ENCODE peak calls at places on chromosomes 13 and 19, in seven cellular contexts. X is CD4-positive, alpha-beta T cell; M is epithelial cell of esophagus; O is astrocyte of the spinal cord; A is AG04449; U is dorsolateral prefrontal cortex; Y is LNCaP clone FGC. R is an unnamed sample.

GRCh38 chr13:31008400-31009115 is 76.1 kb downstream of the TEX26 start:
- DNase-seq in X (no peak), M (peak), O (peak), A (no peak), U (no peak), Y (no peak), R (peak)

GRCh38 chr13:49877629-49878218 is 58.4 kb downstream of the SPRYD7 start:
- DNase-seq in X (no peak), M (no peak), O (peak), A (no peak), U (no peak), Y (no peak), R (no peak)

GRCh38 chr13:62003452-62003851 is 587.8 kb upstream of the PCDH20 start:
- DNase-seq in X (no peak), M (no peak), O (no peak), A (no peak), U (no peak), Y (no peak), R (no peak)

GRCh38 chr19:6470173-6470572 is 6.1 kb downstream of the CRB3 start:
- DNase-seq in X (no peak), M (no peak), O (no peak), A (no peak), U (no peak), Y (no peak), R (no peak)

GRCh38 chr13:111954681-111955411 is 112.1 kb upstream of the SOX1 start:
- DNase-seq in X (no peak), M (no peak), O (no peak), A (no peak), U (no peak), Y (no peak), R (no peak)

GRCh38 chr19:30959011-30959410 is 390.2 kb downstream of the TSHZ3 start:
- DNase-seq in X (no peak), M (no peak), O (no peak), A (no peak), U (no peak), Y (no peak), R (no peak)

GRCh38 chr19:47714339-47714738 is 1.1 kb downstream of the EHD2 start:
- DNase-seq in X (no peak), M (no peak), O (no peak), A (no peak), U (no peak), Y (no peak), R (no peak)

GRCh38 chr19:5103812-5104410 is 135.0 kb downstream of the KDM4B start:
- DNase-seq in X (no peak), M (no peak), O (no peak), A (no peak), U (no peak), Y (no peak), R (no peak)

GRCh38 chr19:54127688-54128440 is 9.7 kb upstream of the CNOT3 start:
- DNase-seq in X (no peak), M (no peak), O (no peak), A (no peak), U (no peak), Y (no peak), R (no peak)
- TF ChIP-seq CTCF in X (no peak), M (no peak), O (no peak), A (no peak), U (no peak), Y (no peak), R (no peak)

GRCh38 chr19:52191374-52191773 is 1.5 kb downstream of the PPP2R1A start:
- DNase-seq in X (no peak), M (no peak), O (no peak), A (no peak), U (no peak), Y (no peak), R (no peak)

GRCh38 chr19:52191951-52192350 is 2.1 kb downstream of the PPP2R1A start:
- DNase-seq in X (no peak), M (no peak), O (no peak), A (no peak), U (no peak), Y (no peak), R (no peak)

GRCh38 chr19:52188822-52189744 is 769 bp upstream of the PPP2R1A start:
- DNase-seq in X (no peak), M (peak), O (no peak), A (no peak), U (peak), Y (no peak), R (peak)

GRCh38 chr19:52190679-52191293 is 934 bp downstream of the PPP2R1A start:
- DNase-seq in X (no peak), M (peak), O (no peak), A (no peak), U (peak), Y (peak), R (peak)

GRCh38 chr19:52189745-52190678 is at the start of gene PPP2R1A:
- DNase-seq in X (peak), M (peak), O (peak), A (peak), U (peak), Y (peak), R (peak)
- TF ChIP-seq CTCF in X (no peak), M (no peak), O (no peak), A (no peak), U (no peak), Y (no peak), R (no peak)

DNA sequence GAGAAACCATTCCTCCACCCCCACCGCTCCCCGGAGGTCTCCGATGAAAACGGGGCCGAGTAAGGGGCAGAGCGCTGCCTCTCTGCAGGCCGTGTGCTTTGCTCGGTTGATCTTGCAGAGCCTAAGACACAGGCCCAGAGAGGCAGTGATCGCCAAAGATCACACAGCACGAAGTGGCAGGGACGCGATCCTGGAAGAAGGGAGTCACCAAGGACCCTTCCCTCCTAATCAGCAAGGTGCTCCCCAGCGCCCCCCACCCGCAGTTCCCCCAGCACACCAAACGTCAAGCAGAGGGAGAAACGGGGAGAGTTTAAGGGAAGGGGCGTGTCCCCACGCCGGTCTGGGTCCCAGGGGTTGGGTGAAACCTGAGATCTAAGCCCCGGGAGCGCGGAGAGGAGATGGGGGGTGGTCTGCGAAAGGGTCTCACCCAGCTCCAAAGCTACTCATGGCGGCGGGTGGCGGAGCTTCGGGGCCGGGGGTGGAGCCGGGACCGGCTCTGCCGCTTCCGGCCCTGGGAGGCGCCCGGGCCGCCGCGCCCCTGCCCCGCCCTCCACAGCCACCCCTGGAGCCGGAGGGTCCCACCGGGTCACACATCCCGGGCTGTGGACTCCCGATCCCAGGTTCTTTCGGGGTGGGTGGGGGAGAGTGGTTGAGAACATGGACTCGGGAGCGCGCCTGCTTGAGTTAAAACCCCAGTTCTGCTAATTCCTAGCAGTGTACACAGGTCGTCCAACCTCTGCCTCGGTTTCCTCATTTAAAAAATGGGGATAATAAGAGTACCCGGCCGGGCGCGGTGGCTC is at the start of gene EML2:
- DNase-seq in X (peak), M (peak), O (peak), A (no peak), U (no peak), Y (no peak), R (peak)
- TF ChIP-seq CTCF in X (peak), M (peak), O (peak), A (peak), U (no peak), Y (peak), R (peak)

GRCh38 chr19:46602392-46603194 is 1.5 kb downstream of the CALM3 start:
- DNase-seq in X (no peak), M (no peak), O (no peak), A (no peak), U (no peak), Y (no peak), R (no peak)
- TF ChIP-seq CTCF in X (no peak), M (no peak), O (no peak), A (no peak), U (no peak), Y (no peak), R (no peak)

GRCh38 chr19:17075035-17075859 is at the start of the genes HAUS8 and MYO9B:
- DNase-seq in X (peak), M (peak), O (peak), A (peak), U (peak), Y (peak), R (peak)

GRCh38 chr19:17074628-17075034 is 621 bp downstream of the HAUS8 start:
- DNase-seq in X (no peak), M (no peak), O (no peak), A (no peak), U (no peak), Y (no peak), R (no peak)

GRCh38 chr19:17075860-17076538 is 422 bp downstream of the MYO9B start:
- DNase-seq in X (peak), M (peak), O (peak), A (no peak), U (peak), Y (no peak), R (peak)

GRCh38 chr19:17076539-17076919 is 952 bp downstream of the MYO9B start:
- DNase-seq in X (peak), M (peak), O (no peak), A (no peak), U (no peak), Y (no peak), R (peak)

GRCh38 chr19:17073869-17074627 is 1.2 kb downstream of the HAUS8 start:
- DNase-seq in X (no peak), M (no peak), O (no peak), A (no peak), U (no peak), Y (no peak), R (no peak)
- TF ChIP-seq CTCF in X (no peak), M (no peak), O (no peak), A (no peak), U (no peak), Y (no peak), R (no peak)

GRCh38 chr19:15266683-15267082 is 34.4 kb upstream of the EPHX3 start:
- DNase-seq in X (no peak), M (no peak), O (no peak), A (no peak), U (no peak), Y (no peak), R (no peak)

GRCh38 chr19:15264933-15265206 is 32.6 kb upstream of the EPHX3 start:
- DNase-seq in X (no peak), M (no peak), O (no peak), A (no peak), U (no peak), Y (no peak), R (no peak)

GRCh38 chr19:15264061-15264932 is 32.0 kb upstream of the EPHX3 start:
- DNase-seq in X (peak), M (peak), O (peak), A (no peak), U (peak), Y (peak), R (peak)

GRCh38 chr19:15265214-15265613 is 33.0 kb upstream of the EPHX3 start:
- DNase-seq in X (no peak), M (no peak), O (no peak), A (no peak), U (no peak), Y (no peak), R (no peak)

GRCh38 chr19:15265849-15266248 is 33.6 kb upstream of the EPHX3 start:
- DNase-seq in X (no peak), M (peak), O (peak), A (peak), U (peak), Y (peak), R (no peak)
- TF ChIP-seq CTCF in X (no peak), M (no peak), O (no peak), A (no peak), U (peak), Y (no peak), R (no peak)

GRCh38 chr19:3618144-3618810 is 8.3 kb downstream of the CACTIN start:
- DNase-seq in X (peak), M (peak), O (peak), A (no peak), U (peak), Y (no peak), R (no peak)

GRCh38 chr19:3619631-3620012 is 7.0 kb downstream of the CACTIN start:
- DNase-seq in X (no peak), M (no peak), O (no peak), A (no peak), U (no peak), Y (no peak), R (no peak)

GRCh38 chr19:3617463-3617862 is 9.1 kb downstream of the CACTIN start:
- DNase-seq in X (peak), M (no peak), O (no peak), A (no peak), U (no peak), Y (no peak), R (no peak)

GRCh38 chr19:3620145-3620816 is 6.3 kb downstream of the CACTIN start:
- DNase-seq in X (no peak), M (no peak), O (no peak), A (no peak), U (no peak), Y (no peak), R (no peak)

GRCh38 chr19:3618811-3619630 is 7.6 kb downstream of the CACTIN start:
- DNase-seq in X (no peak), M (no peak), O (no peak), A (no peak), U (no peak), Y (no peak), R (no peak)
- TF ChIP-seq CTCF in X (peak), M (no peak), O (no peak), A (no peak), U (peak), Y (no peak), R (no peak)

R was measured in bronchial epithelial cell.